ENCODE peak calls at places on chromosomes 4 and X, in four cellular contexts. One of them, this sample, is unnamed.
A peak's percentile ranks its signal among the peaks of the same experiment; 100 is the strongest.

GRCh38 chr4:88178633-88179231 is 20.3 kb upstream of the ABCG2 start:
- DNase-seq in fibroblast of villous mesenchyme: no peak
- DNase-seq in trophoblast cell: no peak
- DNase-seq in MM.1S: no peak
- DNase-seq in this sample: no peak

GRCh38 chrX:63250253-63250868 is 100.8 kb downstream of the SPIN4 start:
- DNase-seq in fibroblast of villous mesenchyme: peak; percentile 80
- DNase-seq in trophoblast cell: peak; percentile 83
- DNase-seq in MM.1S: peak; percentile 81
- DNase-seq in this sample: peak; percentile 34

GRCh38 chrX:41045960-41046567 is 39.2 kb upstream of the USP9X start:
- DNase-seq in fibroblast of villous mesenchyme: peak; percentile 70
- DNase-seq in trophoblast cell: no peak
- DNase-seq in MM.1S: no peak
- DNase-seq in this sample: no peak

GRCh38 chr4:38625508-38625907 is 38.5 kb upstream of the KLF3 start:
- DNase-seq in fibroblast of villous mesenchyme: no peak
- DNase-seq in trophoblast cell: peak; percentile 48
- DNase-seq in MM.1S: no peak
- DNase-seq in this sample: no peak

GRCh38 chr4:152095701-152096070 is 334.9 kb upstream of the GATB start:
- DNase-seq in fibroblast of villous mesenchyme: no peak
- DNase-seq in trophoblast cell: no peak
- DNase-seq in MM.1S: no peak
- DNase-seq in this sample: no peak

GRCh38 chrX:153921511-153922285 is 4.4 kb downstream of the ARHGAP4 start:
- DNase-seq in fibroblast of villous mesenchyme: no peak
- DNase-seq in trophoblast cell: no peak
- DNase-seq in MM.1S: no peak
- DNase-seq in this sample: no peak

GRCh38 chr4:140690093-140690492 is 66.1 kb downstream of the TBC1D9 start:
- DNase-seq in fibroblast of villous mesenchyme: no peak
- DNase-seq in trophoblast cell: no peak
- DNase-seq in MM.1S: no peak
- DNase-seq in this sample: no peak

GRCh38 chr4:184282895-184283654 is 65.4 kb upstream of the ENPP6 start:
- DNase-seq in fibroblast of villous mesenchyme: no peak
- DNase-seq in trophoblast cell: no peak
- DNase-seq in MM.1S: peak; percentile 88
- DNase-seq in this sample: no peak

GRCh38 chr4:184273166-184274147 is 55.8 kb upstream of the ENPP6 start:
- DNase-seq in fibroblast of villous mesenchyme: no peak
- DNase-seq in trophoblast cell: no peak
- DNase-seq in MM.1S: no peak
- DNase-seq in this sample: no peak

GRCh38 chr4:25509656-25510055 is 132.6 kb downstream of the ANAPC4 start:
- DNase-seq in fibroblast of villous mesenchyme: no peak
- DNase-seq in trophoblast cell: no peak
- DNase-seq in MM.1S: no peak
- DNase-seq in this sample: no peak

GRCh38 chrX:76148011-76148665 is 24.7 kb upstream of the PBDC1 start:
- DNase-seq in fibroblast of villous mesenchyme: peak; percentile 7
- DNase-seq in trophoblast cell: peak; percentile 7
- DNase-seq in MM.1S: peak; percentile 16
- DNase-seq in this sample: no peak

GRCh38 chrX:22345884-22346283 is 73.2 kb downstream of the CBLL2 start:
- DNase-seq in fibroblast of villous mesenchyme: no peak
- DNase-seq in trophoblast cell: no peak
- DNase-seq in MM.1S: no peak
- DNase-seq in this sample: no peak

GRCh38 chr4:158172196-158172557 is 648 bp downstream of the GASK1B start:
- DNase-seq in fibroblast of villous mesenchyme: peak; percentile 78
- DNase-seq in trophoblast cell: no peak
- DNase-seq in MM.1S: no peak
- DNase-seq in this sample: no peak

GRCh38 chr4:60737858-60738257 is 462.3 kb upstream of the ADGRL3 start:
- DNase-seq in fibroblast of villous mesenchyme: peak; percentile 64
- DNase-seq in trophoblast cell: peak; percentile 55
- DNase-seq in MM.1S: no peak
- DNase-seq in this sample: no peak

GRCh38 chr4:104966349-104967033 is 180.2 kb upstream of the TET2 start:
- DNase-seq in fibroblast of villous mesenchyme: peak; percentile 37
- DNase-seq in trophoblast cell: peak; percentile 66
- DNase-seq in MM.1S: peak; percentile 81
- DNase-seq in this sample: no peak

GRCh38 chr4:102439835-102440234 is 61.3 kb upstream of the NFKB1 start:
- DNase-seq in fibroblast of villous mesenchyme: peak; percentile 75
- DNase-seq in trophoblast cell: peak; percentile 61
- DNase-seq in MM.1S: no peak
- DNase-seq in this sample: no peak

GRCh38 chr4:52655505-52655904 is 3.6 kb downstream of the USP46 start:
- DNase-seq in fibroblast of villous mesenchyme: peak; percentile 69
- DNase-seq in trophoblast cell: peak; percentile 57
- DNase-seq in MM.1S: no peak
- DNase-seq in this sample: no peak

GRCh38 chrX:81174286-81174685 is 27.4 kb downstream of the HMGN5 start:
- DNase-seq in fibroblast of villous mesenchyme: peak; percentile 27
- DNase-seq in trophoblast cell: peak; percentile 59
- DNase-seq in MM.1S: peak; percentile 17
- DNase-seq in this sample: no peak

GRCh38 chrX:10111364-10112148 is 45.2 kb upstream of the CLCN4 start:
- DNase-seq in fibroblast of villous mesenchyme: peak; percentile 50
- DNase-seq in trophoblast cell: peak; percentile 78
- DNase-seq in MM.1S: peak; percentile 88
- DNase-seq in this sample: no peak

GRCh38 chr4:164068392-164068791 is 573.9 kb downstream of the TMA16 start:
- DNase-seq in fibroblast of villous mesenchyme: no peak
- DNase-seq in trophoblast cell: no peak
- DNase-seq in MM.1S: no peak
- DNase-seq in this sample: no peak

GRCh38 chr4:118338981-118339765 is 13.6 kb downstream of the PRSS12 start:
- DNase-seq in fibroblast of villous mesenchyme: peak; percentile 20
- DNase-seq in trophoblast cell: no peak
- DNase-seq in MM.1S: no peak
- DNase-seq in this sample: no peak

GRCh38 chrX:19867411-19867732 is 20.0 kb downstream of the SH3KBP1 start:
- DNase-seq in fibroblast of villous mesenchyme: peak; percentile 56
- DNase-seq in trophoblast cell: no peak
- DNase-seq in MM.1S: no peak
- DNase-seq in this sample: no peak

GRCh38 chr4:180665994-180666818 is 1577.0 kb upstream of the TENM3 start:
- DNase-seq in fibroblast of villous mesenchyme: peak; percentile 4
- DNase-seq in trophoblast cell: peak; percentile 77
- DNase-seq in MM.1S: peak; percentile 73
- DNase-seq in this sample: peak; percentile 26

GRCh38 chr4:100081511-100081910 is 108.8 kb downstream of the DDIT4L start:
- DNase-seq in fibroblast of villous mesenchyme: no peak
- DNase-seq in trophoblast cell: no peak
- DNase-seq in MM.1S: no peak
- DNase-seq in this sample: no peak

GRCh38 chr4:110636677-110637407 is 14.0 kb upstream of the PITX2 start:
- DNase-seq in fibroblast of villous mesenchyme: peak; percentile 90
- DNase-seq in trophoblast cell: peak; percentile 19
- DNase-seq in MM.1S: no peak
- DNase-seq in this sample: no peak

GRCh38 chr4:127479031-127479622 is 153.6 kb upstream of the INTU start:
- DNase-seq in fibroblast of villous mesenchyme: peak; percentile 39
- DNase-seq in trophoblast cell: peak; percentile 55
- DNase-seq in MM.1S: peak; percentile 50
- DNase-seq in this sample: peak; percentile 17

GRCh38 chrX:65744965-65745364 is 77.5 kb downstream of the MSN start:
- DNase-seq in fibroblast of villous mesenchyme: no peak
- DNase-seq in trophoblast cell: no peak
- DNase-seq in MM.1S: no peak
- DNase-seq in this sample: no peak

DNA sequence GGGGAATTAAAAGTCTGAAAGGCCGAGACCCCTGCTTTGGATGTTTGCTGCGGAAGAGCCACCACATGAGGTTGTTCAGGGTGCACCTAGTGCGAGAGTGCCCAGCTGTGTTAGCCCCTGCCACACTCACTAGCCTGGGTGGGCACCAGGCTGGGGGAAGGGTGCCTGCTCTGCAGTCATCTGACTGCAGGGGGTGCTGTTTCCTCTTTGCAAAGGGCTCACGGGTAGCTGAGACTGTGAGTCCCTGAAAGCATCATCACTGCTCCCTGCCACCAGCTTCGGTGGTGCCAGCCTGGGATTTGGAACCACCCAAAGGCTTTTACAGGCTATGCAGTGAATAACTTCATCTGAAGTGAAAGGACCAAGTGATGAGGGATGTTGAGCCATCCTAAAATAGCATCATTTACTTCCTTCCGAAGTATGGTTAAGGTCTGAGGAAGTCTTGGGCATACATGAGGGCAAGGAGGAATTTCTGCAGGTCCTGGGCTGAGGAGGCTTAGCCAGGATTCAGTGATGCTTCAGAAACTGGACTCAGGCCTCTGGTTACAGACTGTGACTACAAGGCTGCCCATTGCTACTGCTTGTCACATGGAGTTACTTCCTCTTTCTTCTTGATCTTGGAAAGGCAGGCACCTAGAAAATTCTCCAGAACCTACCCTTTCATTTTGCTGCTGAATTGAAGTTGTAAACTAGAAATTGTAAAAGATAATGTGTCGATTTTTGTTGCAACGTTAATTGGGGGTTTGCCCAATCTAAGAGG is 293.2 kb upstream of the PRPS2 start:
- DNase-seq in fibroblast of villous mesenchyme: no peak
- DNase-seq in trophoblast cell: no peak
- DNase-seq in MM.1S: no peak
- DNase-seq in this sample: no peak
- H3K4me3 ChIP-seq in fibroblast of villous mesenchyme: no peak overlapping the region
- H3K4me3 ChIP-seq in trophoblast cell: no peak overlapping the region
- H3K4me3 ChIP-seq in MM.1S: no peak overlapping the region
- H3K4me3 ChIP-seq in this sample: no peak overlapping the region

DNA sequence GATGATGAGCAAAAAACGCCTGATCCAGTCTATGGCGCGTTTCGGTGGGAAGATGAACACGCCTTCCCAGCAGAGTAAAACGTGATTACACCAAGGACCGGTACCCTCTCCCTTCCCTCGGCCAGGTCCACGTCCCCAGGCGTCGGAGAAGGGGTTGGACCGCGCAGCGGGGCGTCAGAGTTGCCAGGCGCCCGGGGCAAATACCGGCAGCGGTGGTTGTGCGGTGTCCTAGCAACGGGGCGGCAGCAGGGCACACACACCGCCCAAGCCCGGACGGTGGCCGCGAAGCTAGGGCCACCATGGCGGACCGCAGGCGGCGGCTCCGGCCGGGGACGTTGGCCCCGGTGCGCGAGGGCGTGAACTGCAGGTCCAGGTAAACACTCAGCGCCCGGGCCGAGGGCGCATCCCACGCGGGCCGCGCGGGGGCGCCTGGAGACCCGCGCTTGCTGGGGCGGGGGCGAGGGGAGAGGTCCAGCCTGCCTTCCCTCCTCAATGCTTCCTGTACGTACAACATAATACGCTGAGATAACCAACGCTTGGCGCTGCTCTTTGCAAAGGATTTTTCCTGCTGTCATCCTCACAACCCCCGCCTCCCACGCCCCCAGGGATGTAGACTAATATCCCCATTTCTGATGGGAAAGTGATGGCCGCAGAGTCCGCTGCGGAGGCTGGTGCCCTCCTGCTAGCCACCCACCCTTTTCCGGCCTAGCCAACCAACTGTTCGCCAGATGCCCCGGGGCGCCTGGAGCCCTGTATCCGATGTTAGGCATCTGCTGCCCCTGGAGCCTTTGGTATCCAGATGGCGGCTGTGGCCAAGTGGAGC is at the start of gene FAM47E:
- DNase-seq in fibroblast of villous mesenchyme: peak; percentile 17
- DNase-seq in trophoblast cell: peak; percentile 98
- DNase-seq in MM.1S: peak; percentile 69
- DNase-seq in this sample: peak; percentile 25
- H3K4me3 ChIP-seq in fibroblast of villous mesenchyme: peak within 1 kb of the TSS; percentile 40
- H3K4me3 ChIP-seq in trophoblast cell: peak within 1 kb of the TSS; percentile 69
- H3K4me3 ChIP-seq in MM.1S: peak within 1 kb of the TSS; percentile 67
- H3K4me3 ChIP-seq in this sample: peak within 1 kb of the TSS; percentile 65

DNA sequence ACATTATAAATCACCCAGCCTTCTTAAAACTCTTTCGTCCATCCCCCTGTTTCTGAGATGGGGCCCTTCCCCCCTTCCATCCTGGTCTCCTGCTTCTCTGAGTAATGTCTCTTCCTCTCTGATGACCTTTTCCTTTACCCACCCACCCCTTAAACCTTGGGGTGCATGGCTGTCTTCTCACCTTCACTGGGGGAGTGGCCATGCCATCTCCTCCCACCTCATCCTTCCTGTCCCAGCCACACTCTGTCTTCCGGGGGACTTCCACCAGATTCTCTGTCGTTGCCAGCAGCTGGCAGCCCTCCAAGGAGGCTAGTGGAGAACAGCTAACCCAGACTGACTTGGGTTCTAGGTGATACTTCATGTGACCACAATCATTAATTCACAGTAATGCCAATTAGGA is 83.2 kb upstream of the SCML1 start:
- DNase-seq in fibroblast of villous mesenchyme: no peak
- DNase-seq in trophoblast cell: no peak
- DNase-seq in MM.1S: no peak
- DNase-seq in this sample: no peak
- H3K4me3 ChIP-seq in fibroblast of villous mesenchyme: no peak overlapping the region
- H3K4me3 ChIP-seq in trophoblast cell: no peak overlapping the region
- H3K4me3 ChIP-seq in MM.1S: no peak overlapping the region
- H3K4me3 ChIP-seq in this sample: no peak overlapping the region

GRCh38 chrX:119238557-119238956 is 2.5 kb downstream of the PGRMC1 start:
- DNase-seq in fibroblast of villous mesenchyme: no peak
- DNase-seq in trophoblast cell: peak; percentile 39
- DNase-seq in MM.1S: no peak
- DNase-seq in this sample: no peak
- H3K4me3 ChIP-seq in fibroblast of villous mesenchyme: peak overlapping the region; percentile 15
- H3K4me3 ChIP-seq in trophoblast cell: no peak overlapping the region
- H3K4me3 ChIP-seq in MM.1S: no peak overlapping the region
- H3K4me3 ChIP-seq in this sample: peak overlapping the region; percentile 80

GRCh38 chr4:167779280-167779679 is 313.1 kb upstream of the ANXA10 start:
- DNase-seq in fibroblast of villous mesenchyme: no peak
- DNase-seq in trophoblast cell: no peak
- DNase-seq in MM.1S: no peak
- DNase-seq in this sample: no peak
- H3K4me3 ChIP-seq in fibroblast of villous mesenchyme: no peak overlapping the region
- H3K4me3 ChIP-seq in trophoblast cell: no peak overlapping the region
- H3K4me3 ChIP-seq in MM.1S: no peak overlapping the region
- H3K4me3 ChIP-seq in this sample: no peak overlapping the region

DNA sequence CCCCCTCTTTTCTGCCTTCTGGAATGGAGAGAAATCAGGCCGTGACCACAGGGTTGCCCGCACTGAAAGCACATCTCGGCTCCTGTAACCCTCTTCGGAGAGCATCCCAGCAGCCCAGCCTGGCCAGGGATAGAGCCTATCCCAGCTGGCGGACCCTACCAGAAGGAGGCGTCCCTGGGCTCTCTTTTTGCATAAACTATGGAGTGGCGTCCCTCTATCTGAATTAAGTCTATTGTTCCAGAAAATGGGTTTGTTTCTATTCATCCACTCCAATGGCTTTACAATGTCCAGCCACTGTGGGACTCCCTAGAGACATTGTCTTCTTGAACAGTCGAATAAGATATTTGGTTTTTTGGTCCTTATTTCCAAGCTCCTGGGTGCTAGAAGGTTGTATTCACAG is 689 bp upstream of the NHSL2 start:
- DNase-seq in fibroblast of villous mesenchyme: no peak
- DNase-seq in trophoblast cell: no peak
- DNase-seq in MM.1S: no peak
- DNase-seq in this sample: no peak
- H3K4me3 ChIP-seq in fibroblast of villous mesenchyme: peak overlapping the region; percentile 43
- H3K4me3 ChIP-seq in trophoblast cell: no peak overlapping the region
- H3K4me3 ChIP-seq in MM.1S: peak overlapping the region; percentile 56
- H3K4me3 ChIP-seq in this sample: peak overlapping the region; percentile 40

This sample was measured in retinal pigment epithelial cell.